ENCODE peak calls at places on chromosomes 12 and 14, in seven cellular contexts. Q, G, T, E, Z, B and F are unnamed samples.

GRCh38 chr12:11174022-11174421 is 3.0 kb downstream of the SMIM10L1 start:
- DNase-seq in T (no peak), B (no peak), Q (no peak), E (no peak), Z (no peak), G (no peak), F (no peak)

GRCh38 chr12:115543269-115543668 is 734.2 kb downstream of the MED13L start:
- DNase-seq in Q (no peak), B (no peak), T (no peak), E (no peak), Z (no peak), G (no peak), F (no peak)

GRCh38 chr14:53640695-53641094 is 315.9 kb downstream of the BMP4 start:
- DNase-seq in G (no peak), E (no peak), Q (no peak), Z (no peak), B (no peak), T (no peak), F (no peak)

GRCh38 chr12:3518902-3519301 is 27.9 kb downstream of the PRMT8 start:
- DNase-seq in Q (no peak), E (no peak), T (no peak), B (no peak), Z (no peak), G (no peak), F (no peak)

GRCh38 chr14:52951730-52952481 is 1.1 kb upstream of the FERMT2 start:
- DNase-seq in T (peak; percentile 4), Q (peak; percentile 18), B (no peak), E (peak; percentile 44), Z (peak; percentile 67), G (no peak), F (no peak)

GRCh38 chr12:69108024-69108423 is 131.3 kb upstream of the CPSF6 start:
- DNase-seq in Q (no peak), G (no peak), Z (no peak), T (no peak), B (no peak), E (no peak), F (no peak)

GRCh38 chr12:132720606-132721005 is 10.0 kb downstream of the PGAM5 start:
- DNase-seq in B (no peak), Q (no peak), E (no peak), T (no peak), G (no peak), Z (no peak), F (no peak)

GRCh38 chr14:89399594-89400068 is 17.4 kb downstream of the FOXN3 start:
- DNase-seq in T (peak; percentile 10), B (no peak), Q (no peak), E (no peak), Z (peak; percentile 54), G (no peak), F (peak; percentile 44)

GRCh38 chr12:101637936-101638335 is 43.2 kb downstream of the MYBPC1 start:
- DNase-seq in B (no peak), E (no peak), G (no peak), T (no peak), Z (no peak), Q (no peak), F (no peak)

DNA sequence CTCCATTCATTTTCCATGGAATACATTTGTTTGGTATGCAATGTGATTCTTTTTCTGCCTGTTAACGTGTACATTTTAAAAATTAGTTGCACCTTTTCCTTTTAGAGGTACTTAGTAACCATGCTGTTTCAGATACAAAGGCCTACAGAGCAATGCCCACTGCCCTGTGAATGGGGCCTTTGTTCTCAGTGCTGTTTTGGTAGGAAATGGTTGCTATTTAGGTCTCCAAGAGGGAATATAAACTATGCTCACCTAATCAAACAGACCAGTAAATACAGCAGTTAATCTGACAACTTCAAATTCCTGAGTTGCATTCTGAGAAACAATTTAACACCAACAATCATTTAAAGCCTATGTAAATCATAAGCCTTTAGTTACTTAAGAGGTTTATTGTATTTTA is 188.7 kb downstream of the BCAT1 start:
- DNase-seq in B (no peak), Z (no peak), E (no peak), T (no peak), Q (no peak), G (no peak), F (no peak)
- H3K4me3 ChIP-seq in B (no peak overlapping the region), Z (no peak overlapping the region), E (no peak overlapping the region), T (no peak overlapping the region), Q (no peak overlapping the region), G (no peak overlapping the region), F (no peak overlapping the region)

DNA sequence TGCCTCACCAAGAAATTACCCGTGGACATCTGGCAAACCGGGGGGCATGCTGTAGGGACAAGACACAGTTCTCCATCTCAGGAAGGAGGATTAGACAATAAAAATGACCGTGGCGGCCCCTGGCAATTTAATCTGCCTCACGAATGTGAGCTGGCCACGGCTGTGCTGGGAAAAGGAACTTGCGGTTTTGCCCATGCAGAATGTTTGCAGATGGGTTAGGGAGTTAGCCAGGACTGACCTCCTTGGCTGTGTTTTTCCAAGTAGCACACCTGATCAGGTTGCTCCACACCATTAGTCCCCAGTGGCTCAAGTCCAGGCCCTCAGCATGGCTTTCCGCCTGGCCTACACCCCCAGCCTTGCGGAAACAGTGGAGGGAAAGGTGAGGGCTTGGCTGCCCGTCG is 20.8 kb downstream of the TPCN1 start:
- DNase-seq in Q (peak; percentile 33), E (peak; percentile 62), G (no peak), Z (no peak), T (no peak), B (no peak), F (no peak)
- H3K27ac ChIP-seq in Q (peak overlapping the region; percentile 92), E (peak overlapping the region; percentile 95), G (peak overlapping the region; percentile 99), Z (no peak overlapping the region), T (no peak overlapping the region), B (peak overlapping the region; percentile 94), F (peak overlapping the region; percentile 14)

GRCh38 chr12:49188205-49188915 is 520 bp downstream of the TUBA1A start:
- DNase-seq in Q (peak; percentile 83), T (peak; percentile 87), G (peak; percentile 90), E (peak; percentile 81), B (peak; percentile 41), Z (peak; percentile 66), F (peak; percentile 94)

GRCh38 chr12:49189731-49190314 is 943 bp upstream of the TUBA1A start:
- DNase-seq in B (no peak), Z (no peak), G (no peak), Q (no peak), E (no peak), T (no peak), F (no peak)

GRCh38 chr12:49188916-49189367 is at the start of gene TUBA1A:
- DNase-seq in B (peak; percentile 95), E (peak; percentile 86), G (peak; percentile 91), T (peak; percentile 98), Q (peak; percentile 89), Z (peak; percentile 99), F (peak; percentile 97)

GRCh38 chr12:49187184-49187583 is 1.7 kb downstream of the TUBA1A start:
- DNase-seq in B (no peak), T (peak; percentile 19), E (peak; percentile 18), Z (no peak), G (peak; percentile 52), Q (no peak), F (peak; percentile 59)

GRCh38 chr12:49190317-49190716 is 1.4 kb upstream of the TUBA1A start:
- DNase-seq in T (no peak), E (no peak), Z (no peak), G (no peak), B (no peak), Q (no peak), F (no peak)
- H3K9me3 ChIP-seq in T (no peaks in the 10 kb centered on the region), E (no peaks in the 10 kb centered on the region), Z (no peaks in the 10 kb centered on the region), G (no peaks in the 10 kb centered on the region), B (no peaks in the 10 kb centered on the region), Q (no peaks in the 10 kb centered on the region), F (no peaks in the 10 kb centered on the region)

GRCh38 chr14:105315941-105316562 is 1.5 kb downstream of the PACS2 start:
- DNase-seq in G (no peak), B (no peak), Q (no peak), Z (no peak), E (no peak), T (no peak), F (no peak)
- H3K4me3 ChIP-seq in G (peak overlapping the region; percentile 83), B (peak overlapping the region; percentile 84), Q (peak overlapping the region; percentile 72), Z (peak overlapping the region; percentile 62), E (peak overlapping the region; percentile 84), T (peak overlapping the region; percentile 55), F (peak overlapping the region; percentile 95)

DNA sequence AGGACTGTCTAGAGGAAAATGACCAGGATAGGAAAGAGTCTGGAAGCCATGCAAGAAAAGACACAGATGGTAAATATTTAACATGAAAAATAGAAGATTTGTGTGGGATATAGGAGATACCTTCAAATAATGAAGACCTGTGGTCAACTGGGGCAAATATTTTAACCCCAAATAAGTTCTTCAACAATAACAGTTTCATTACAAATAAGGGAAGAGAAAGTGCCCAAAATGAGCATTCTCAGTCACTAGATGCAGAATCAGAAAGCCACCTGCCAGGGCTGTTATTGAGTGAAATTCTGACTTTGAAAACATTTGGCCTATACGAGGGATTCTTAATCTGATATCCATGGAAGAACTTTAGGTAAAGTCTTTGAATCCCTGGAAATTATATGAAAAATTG is 231.2 kb upstream of the PLEKHG7 start:
- DNase-seq in T (no peak), Q (no peak), Z (no peak), B (no peak), E (no peak), G (no peak), F (no peak)
- H3K27ac ChIP-seq in T (no peak overlapping the region), Q (no peak overlapping the region), Z (no peak overlapping the region), B (no peak overlapping the region), E (no peak overlapping the region), G (no peak overlapping the region), F (no peak overlapping the region)

GRCh38 chr12:34342048-34342447 is 319.8 kb downstream of the ALG10 start:
- DNase-seq in B (no peak), E (no peak), T (no peak), Q (no peak), G (no peak), Z (no peak), F (no peak)

GRCh38 chr12:34343345-34343744 is 321.0 kb downstream of the ALG10 start:
- DNase-seq in B (no peak), Q (no peak), E (no peak), Z (no peak), T (no peak), G (no peak), F (no peak)

GRCh38 chr12:34340534-34341361 is 318.5 kb downstream of the ALG10 start:
- DNase-seq in B (no peak), Q (no peak), T (no peak), Z (no peak), G (no peak), E (no peak), F (no peak)

GRCh38 chr12:34339922-34340321 is 317.6 kb downstream of the ALG10 start:
- DNase-seq in G (no peak), Q (no peak), T (no peak), Z (no peak), E (no peak), B (no peak), F (no peak)

DNA sequence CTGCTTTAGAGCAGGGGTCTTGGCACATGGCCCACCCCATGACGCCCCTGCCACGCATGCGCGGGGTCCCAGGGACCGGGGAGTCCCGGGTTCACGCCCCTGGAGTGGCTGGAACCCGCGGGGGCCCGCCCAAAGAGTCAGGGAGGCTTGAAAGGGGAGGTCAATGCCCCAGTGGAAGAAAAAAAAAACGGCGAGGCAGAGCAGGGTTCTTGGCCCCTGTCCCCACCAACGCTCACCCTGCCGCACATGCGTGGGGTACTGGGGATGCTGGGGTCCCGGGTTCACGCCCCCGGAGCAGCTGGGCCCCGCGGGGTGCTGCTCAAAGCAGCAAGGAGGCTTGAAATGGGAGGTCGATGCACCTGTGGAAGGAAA is 319.1 kb downstream of the ALG10 start:
- DNase-seq in T (no peak), Z (no peak), B (no peak), E (no peak), G (no peak), Q (no peak), F (no peak)
- H3K9me3 ChIP-seq in T (no peaks in the 10 kb centered on the region), Z (no peaks in the 10 kb centered on the region), B (no peaks in the 10 kb centered on the region), E (no peaks in the 10 kb centered on the region), G (peaks cover 3% of the 10 kb centered on the region), Q (peaks cover 26% of the 10 kb centered on the region), F (no peaks in the 10 kb centered on the region)